ENCODE peak calls at places on chromosomes 16 and 17, in five cellular contexts. U is hypothalamus; Q is NCI-H1436; P is naive thymus-derived CD8-positive, alpha-beta T cell; Y is stimulated activated CD8-positive, alpha-beta memory T cell treated with anti-CD3 and anti-CD28 coated beads, Interleukin-15, amount 100 ng/mL, for 24 hours. L is an unnamed sample.

GRCh38 chr16:69906838-69907301 is 44.3 kb upstream of the CLEC18A start:
- DNase-seq in U (no peak), Q (no peak), P (no peak), Y (no peak), L (no peak)

GRCh38 chr17:49964539-49965521 is 4.2 kb upstream of the DLX4 start:
- DNase-seq in U (no peak), Q (no peak), P (peak), Y (no peak), L (no peak)

GRCh38 chr17:83155128-83156081 is 76.0 kb downstream of the METRNL start:
- DNase-seq in U (no peak), Q (no peak), P (no peak), Y (no peak), L (peak)

GRCh38 chr17:37368577-37368976 is 7.2 kb upstream of the C17orf78 start:
- DNase-seq in U (no peak), Q (no peak), P (no peak), Y (no peak), L (no peak)

GRCh38 chr17:71801301-71801700 is 319.5 kb upstream of the SOX9 start:
- DNase-seq in U (peak), Q (no peak), P (no peak), Y (no peak), L (no peak)

GRCh38 chr17:34218757-34219156 is 36.3 kb upstream of the CCL2 start:
- DNase-seq in U (no peak), Q (no peak), P (no peak), Y (no peak), L (no peak)

GRCh38 chr17:7740481-7741001 is 23.0 kb downstream of the DNAH2 start:
- DNase-seq in U (no peak), Q (no peak), P (no peak), Y (no peak), L (no peak)

GRCh38 chr17:41322264-41322902 is 6.9 kb upstream of the KRTAP17-1 start:
- DNase-seq in U (no peak), Q (peak), P (peak), Y (no peak), L (no peak)

GRCh38 chr16:50769-51591 is 2.4 kb downstream of the POLR3K start:
- DNase-seq in U (no peak), Q (no peak), P (no peak), Y (no peak), L (no peak)

GRCh38 chr17:65062168-65062915 is 5.8 kb upstream of the GNA13 start:
- DNase-seq in U (no peak), Q (no peak), P (no peak), Y (no peak), L (no peak)

GRCh38 chr16:47826070-47826469 is 329.7 kb downstream of the ABCC12 start:
- DNase-seq in U (no peak), Q (no peak), P (no peak), Y (no peak), L (no peak)

GRCh38 chr16:57042157-57043111 is 49.9 kb upstream of the CPNE2 start:
- DNase-seq in U (no peak), Q (no peak), P (peak), Y (peak), L (no peak)

GRCh38 chr17:10772425-10773380 is 31.2 kb downstream of the TMEM238L start:
- DNase-seq in U (no peak), Q (no peak), P (peak), Y (peak), L (no peak)

GRCh38 chr17:77129568-77130301 is 11.0 kb upstream of the SEC14L1 start:
- DNase-seq in U (peak), Q (no peak), P (no peak), Y (no peak), L (peak)

GRCh38 chr17:246851-247421 is 65.5 kb upstream of the DOC2B start:
- DNase-seq in U (no peak), Q (no peak), P (no peak), Y (no peak), L (no peak)

L was measured in gastrocnemius medialis.